ENCODE peak calls at places on chromosome 17, in seven cellular contexts. U, I, H, C, Q, O and N are unnamed samples.

GRCh38 chr17:41452276-41452675 is 11.5 kb upstream of the KRT38 start:
- DNase-seq in U (no peak), I (no peak), H (no peak), C (no peak), Q (no peak), O (no peak), N (no peak)

GRCh38 chr17:45735488-45735887 is 48.6 kb upstream of the CRHR1 start:
- DNase-seq in U (no peak), I (no peak), H (no peak), C (no peak), Q (no peak), O (no peak), N (no peak)

GRCh38 chr17:17200831-17201230 is 5.3 kb downstream of the PLD6 start:
- DNase-seq in U (peak; percentile 73), I (no peak), H (no peak), C (no peak), Q (no peak), O (no peak), N (no peak)

GRCh38 chr17:49787932-49788442 is 494 bp upstream of the KAT7 start:
- DNase-seq in U (peak; percentile 39), I (no peak), H (no peak), C (peak; percentile 15), Q (no peak), O (no peak), N (no peak)

GRCh38 chr17:67712375-67712774 is 5.4 kb upstream of the NOL11 start:
- DNase-seq in U (no peak), I (no peak), H (no peak), C (no peak), Q (no peak), O (no peak), N (no peak)

GRCh38 chr17:38430316-38430715 is 2.1 kb downstream of the ARHGAP23 start:
- DNase-seq in U (peak; percentile 75), I (no peak), H (no peak), C (no peak), Q (no peak), O (no peak), N (peak; percentile 46)

GRCh38 chr17:81090361-81091133 is 55.6 kb downstream of the BAIAP2 start:
- DNase-seq in U (peak; percentile 39), I (peak; percentile 62), H (no peak), C (peak; percentile 46), Q (peak; percentile 25), O (peak; percentile 75), N (no peak)

GRCh38 chr17:75901727-75902126 is 3.0 kb downstream of the MRPL38 start:
- DNase-seq in U (no peak), I (no peak), H (no peak), C (no peak), Q (no peak), O (no peak), N (no peak)

GRCh38 chr17:4895121-4895520 is 4.2 kb upstream of the C17orf107 start:
- DNase-seq in U (no peak), I (no peak), H (no peak), C (no peak), Q (no peak), O (peak; percentile 36), N (no peak)

GRCh38 chr17:81285179-81285878 is 9.8 kb downstream of the SLC38A10 start:
- DNase-seq in U (peak; percentile 41), I (no peak), H (peak; percentile 81), C (no peak), Q (peak; percentile 44), O (peak; percentile 88), N (no peak)

GRCh38 chr17:35799942-35800341 is 4.5 kb upstream of the MMP28 start:
- DNase-seq in U (peak; percentile 77), I (peak; percentile 96), H (peak; percentile 86), C (no peak), Q (peak; percentile 82), O (peak; percentile 69), N (peak; percentile 68)

GRCh38 chr17:41801374-41802062 is 10.2 kb downstream of the P3H4 start:
- DNase-seq in U (peak; percentile 88), I (peak; percentile 91), H (peak; percentile 84), C (peak; percentile 95), Q (peak; percentile 90), O (peak; percentile 91), N (peak; percentile 61)

GRCh38 chr17:18195246-18195645 is 11.6 kb downstream of the ALKBH5 start:
- DNase-seq in U (no peak), I (no peak), H (no peak), C (no peak), Q (no peak), O (no peak), N (no peak)

GRCh38 chr17:60139438-60140285 is 10.1 kb upstream of the CA4 start:
- DNase-seq in U (peak; percentile 84), I (no peak), H (peak; percentile 71), C (peak; percentile 94), Q (peak; percentile 81), O (peak; percentile 86), N (peak; percentile 32)
- TF ChIP-seq CTCF in U (peak; percentile 73), I (peak; percentile 35), H (peak; percentile 80), C (peak; percentile 16), Q (peak; percentile 46), O (peak; percentile 54), N (peak; percentile 58)

GRCh38 chr17:46842835-46843234 is 8.5 kb upstream of the WNT9B start:
- DNase-seq in U (no peak), I (no peak), H (no peak), C (no peak), Q (no peak), O (no peak), N (no peak)
- TF ChIP-seq CTCF in U (peak; percentile 47), I (peak; percentile 58), H (no peak), C (peak; percentile 53), Q (no peak), O (peak; percentile 27), N (peak; percentile 81)

GRCh38 chr17:33292981-33293867 is at the start of gene ASIC2:
- DNase-seq in U (peak; percentile 63), I (no peak), H (no peak), C (peak; percentile 69), Q (peak; percentile 6), O (no peak), N (no peak)

GRCh38 chr17:33292184-33292980 is 713 bp downstream of the ASIC2 start:
- DNase-seq in U (peak; percentile 68), I (no peak), H (no peak), C (peak; percentile 71), Q (no peak), O (no peak), N (no peak)

GRCh38 chr17:33288954-33289353 is 4.1 kb downstream of the ASIC2 start:
- DNase-seq in U (no peak), I (no peak), H (no peak), C (no peak), Q (no peak), O (no peak), N (no peak)

GRCh38 chr17:33291248-33292183 is 1.6 kb downstream of the ASIC2 start:
- DNase-seq in U (peak; percentile 69), I (no peak), H (no peak), C (peak; percentile 66), Q (peak; percentile 12), O (peak; percentile 49), N (no peak)

DNA sequence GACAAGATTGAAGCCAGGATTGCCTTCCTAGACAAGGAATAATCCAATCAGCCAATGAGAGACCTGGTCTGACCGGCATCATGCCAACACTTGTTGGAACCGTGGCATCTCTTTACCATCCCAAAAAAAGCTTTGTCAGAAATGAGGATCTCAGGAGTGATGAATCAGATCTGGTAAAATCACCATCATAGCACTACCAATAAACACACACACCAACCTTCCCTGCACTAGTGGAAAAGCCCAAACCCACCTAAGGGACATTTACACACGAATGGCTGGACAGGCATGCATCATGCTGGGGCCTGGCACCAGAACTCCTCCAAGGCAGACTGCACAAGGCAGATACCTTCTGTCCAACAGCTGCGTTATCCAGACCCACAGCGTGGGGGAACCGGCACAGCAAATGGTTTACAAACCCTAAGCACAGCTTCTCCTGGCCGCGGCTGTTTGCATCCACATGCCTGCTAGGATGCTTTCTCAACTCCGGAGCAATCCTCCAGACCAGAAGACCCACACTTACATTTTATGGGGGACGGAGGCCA is 2.9 kb downstream of the ASIC2 start:
- DNase-seq in U (no peak), I (no peak), H (no peak), C (no peak), Q (no peak), O (no peak), N (no peak)
- TF ChIP-seq CTCF in U (no peak), I (no peak), H (no peak), C (no peak), Q (no peak), O (no peak), N (no peak)

GRCh38 chr17:77374170-77374936 is 233.6 kb downstream of the SEC14L1 start:
- DNase-seq in U (peak; percentile 95), I (no peak), H (peak; percentile 88), C (peak; percentile 83), Q (peak; percentile 72), O (peak; percentile 90), N (peak; percentile 83)
- TF ChIP-seq CTCF in U (peak; percentile 41), I (no peak), H (peak; percentile 59), C (no peak), Q (no peak), O (peak; percentile 13), N (peak; percentile 64)

DNA sequence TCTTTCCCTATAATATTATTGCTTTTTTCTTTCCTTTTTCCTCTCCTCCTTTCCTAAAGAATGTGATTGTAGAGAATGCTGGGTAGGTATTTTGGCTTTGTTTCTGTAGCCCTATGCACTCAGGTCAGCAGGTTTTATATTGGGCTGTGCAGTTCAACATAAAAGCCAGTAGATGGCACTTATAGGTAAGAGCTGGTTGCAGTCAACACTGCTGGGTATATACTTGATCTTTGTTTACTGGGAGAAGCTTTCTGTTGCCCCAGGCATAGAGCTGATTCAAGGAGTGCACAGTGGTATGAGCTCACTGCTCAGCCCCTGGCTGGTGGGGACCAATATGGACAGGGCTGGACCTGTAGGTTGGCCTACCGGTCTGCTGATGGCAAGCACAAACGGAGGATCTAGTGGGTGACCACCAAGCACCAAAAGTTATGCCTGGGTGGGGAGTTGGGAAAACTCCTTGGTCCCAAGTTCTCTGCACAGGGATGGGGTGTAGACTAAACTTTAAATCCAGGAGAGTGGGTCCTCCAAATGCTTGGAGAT is 378.9 kb downstream of the PMP22 start:
- DNase-seq in U (peak; percentile 34), I (peak; percentile 18), H (no peak), C (no peak), Q (no peak), O (no peak), N (peak; percentile 52)
- TF ChIP-seq CTCF in U (peak; percentile 37), I (no peak), H (peak; percentile 14), C (no peak), Q (no peak), O (no peak), N (peak; percentile 74)

GRCh38 chr17:1878419-1879121 is 48.8 kb downstream of the RPA1 start:
- DNase-seq in U (peak; percentile 4), I (no peak), H (peak; percentile 41), C (no peak), Q (no peak), O (no peak), N (no peak)

GRCh38 chr17:1883536-1883935 is 53.7 kb downstream of the RPA1 start:
- DNase-seq in U (no peak), I (no peak), H (no peak), C (no peak), Q (no peak), O (no peak), N (no peak)

GRCh38 chr17:1880851-1881630 is 51.2 kb downstream of the RPA1 start:
- DNase-seq in U (peak; percentile 14), I (no peak), H (no peak), C (no peak), Q (no peak), O (no peak), N (no peak)

GRCh38 chr17:1888741-1889140 is 58.9 kb downstream of the RPA1 start:
- DNase-seq in U (no peak), I (no peak), H (no peak), C (no peak), Q (no peak), O (no peak), N (no peak)

GRCh38 chr17:1882836-1883235 is 53.0 kb downstream of the RPA1 start:
- DNase-seq in U (peak; percentile 61), I (peak; percentile 40), H (no peak), C (peak; percentile 25), Q (peak; percentile 28), O (no peak), N (peak; percentile 19)
- TF ChIP-seq CTCF in U (peak; percentile 53), I (peak; percentile 17), H (peak; percentile 39), C (peak; percentile 48), Q (no peak), O (peak; percentile 49), N (peak; percentile 80)